ENCODE peak calls at places on chromosome 7, in nine cellular contexts. A is brain microvascular endothelial cell, W is psoas muscle, I is GM23338, Z is H7, P is SK-N-SH, Q is adrenal gland, T is fibroblast of lung, H is cardiac fibroblast. R is an unnamed sample.
A peak's percentile ranks its signal among the peaks of the same experiment; 100 is the strongest.

GRCh38 chr7:57071-57470 is 135.3 kb upstream of the FAM20C start:
- DNase-seq in H (no peak), Z (no peak), T (no peak), W (no peak), I (no peak), A (no peak), P (no peak), Q (no peak), R (no peak)

GRCh38 chr7:102439963-102440795 is 6.8 kb downstream of the ORAI2 start:
- DNase-seq in I (peak; percentile 60), Z (peak; percentile 73), T (peak; percentile 70), A (peak; percentile 84), H (peak; percentile 84), P (peak; percentile 40), W (peak; percentile 85), Q (peak; percentile 96), R (no peak)

GRCh38 chr7:2018786-2019692 is 213.7 kb downstream of the MAD1L1 start:
- DNase-seq in I (no peak), Z (peak; percentile 59), H (peak; percentile 68), T (peak; percentile 81), A (peak; percentile 54), Q (peak; percentile 84), W (peak; percentile 55), P (peak; percentile 43), R (no peak)

GRCh38 chr7:96388620-96389383 is 66.9 kb upstream of the SLC25A13 start:
- DNase-seq in H (peak; percentile 86), T (peak; percentile 67), Q (peak; percentile 38), Z (no peak), P (no peak), A (peak; percentile 82), I (peak; percentile 11), W (no peak), R (no peak)

GRCh38 chr7:39754326-39755120 is 131.2 kb downstream of the RALA start:
- DNase-seq in P (no peak), I (peak; percentile 47), Z (no peak), H (peak; percentile 59), W (no peak), Q (no peak), T (peak; percentile 70), A (peak; percentile 45), R (no peak)

GRCh38 chr7:38831262-38831661 is 77.7 kb downstream of the VPS41 start:
- DNase-seq in A (no peak), Z (no peak), Q (no peak), H (no peak), W (no peak), I (no peak), T (no peak), P (no peak), R (no peak)

GRCh38 chr7:115068220-115068619 is 146.3 kb downstream of the MDFIC start:
- DNase-seq in Q (no peak), A (no peak), I (no peak), P (no peak), H (no peak), Z (no peak), T (peak; percentile 39), W (no peak), R (no peak)

GRCh38 chr7:84700563-84701370 is 486.1 kb downstream of the SEMA3D start:
- DNase-seq in Q (no peak), P (no peak), I (no peak), H (peak; percentile 62), Z (no peak), T (peak; percentile 20), W (no peak), A (peak; percentile 17), R (no peak)

GRCh38 chr7:139541600-139542307 is 18.3 kb downstream of the CLEC2L start:
- DNase-seq in W (peak; percentile 41), Q (no peak), A (no peak), Z (peak; percentile 71), H (no peak), I (peak; percentile 27), P (peak; percentile 15), T (no peak), R (no peak)

GRCh38 chr7:30596721-30597120 is 2.0 kb downstream of the GARS1 start:
- DNase-seq in I (no peak), H (peak; percentile 52), A (no peak), P (no peak), T (peak; percentile 13), Z (no peak), Q (no peak), W (no peak), R (no peak)
- H3K4me3 ChIP-seq in I (peak overlapping the region; percentile 96), H (peak overlapping the region; percentile 92), A (peak overlapping the region; percentile 96), P (peak overlapping the region; percentile 93), T (peak overlapping the region; percentile 97), Z (peak overlapping the region; percentile 97), Q (no peak overlapping the region), W (peak overlapping the region; percentile 98), R (peak overlapping the region; percentile 70)

DNA sequence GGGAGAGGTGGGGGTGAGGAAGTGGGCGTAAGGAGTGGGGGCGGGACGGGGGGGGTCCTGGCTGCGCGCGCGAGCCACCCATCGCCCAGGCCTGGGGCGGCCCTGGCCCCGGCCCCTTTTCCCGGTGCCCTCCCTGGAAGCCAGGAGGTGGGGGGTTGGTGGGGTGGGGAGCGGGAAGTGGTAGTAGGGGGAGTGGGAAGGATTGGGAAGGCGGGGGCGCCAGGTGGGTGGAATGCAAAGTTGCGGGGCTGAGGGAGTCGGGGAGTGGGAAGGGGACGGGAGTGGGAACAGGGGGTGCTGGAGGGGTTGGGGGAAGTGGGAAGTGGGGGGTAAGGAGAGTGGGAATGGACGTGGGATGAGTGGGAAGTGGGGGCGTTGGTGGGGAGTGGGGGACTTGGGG is 369 bp upstream of the MMD2 start:
- DNase-seq in P (no peak), T (no peak), Z (peak; percentile 84), I (peak; percentile 63), Q (no peak), H (no peak), A (no peak), W (no peak), R (no peak)
- H3K4me3 ChIP-seq in P (no peak overlapping the region), T (no peak overlapping the region), Z (peak overlapping the region; percentile 16), I (peak overlapping the region; percentile 41), Q (no peak overlapping the region), H (no peak overlapping the region), A (no peak overlapping the region), W (peak overlapping the region; percentile 57), R (no peak overlapping the region)

DNA sequence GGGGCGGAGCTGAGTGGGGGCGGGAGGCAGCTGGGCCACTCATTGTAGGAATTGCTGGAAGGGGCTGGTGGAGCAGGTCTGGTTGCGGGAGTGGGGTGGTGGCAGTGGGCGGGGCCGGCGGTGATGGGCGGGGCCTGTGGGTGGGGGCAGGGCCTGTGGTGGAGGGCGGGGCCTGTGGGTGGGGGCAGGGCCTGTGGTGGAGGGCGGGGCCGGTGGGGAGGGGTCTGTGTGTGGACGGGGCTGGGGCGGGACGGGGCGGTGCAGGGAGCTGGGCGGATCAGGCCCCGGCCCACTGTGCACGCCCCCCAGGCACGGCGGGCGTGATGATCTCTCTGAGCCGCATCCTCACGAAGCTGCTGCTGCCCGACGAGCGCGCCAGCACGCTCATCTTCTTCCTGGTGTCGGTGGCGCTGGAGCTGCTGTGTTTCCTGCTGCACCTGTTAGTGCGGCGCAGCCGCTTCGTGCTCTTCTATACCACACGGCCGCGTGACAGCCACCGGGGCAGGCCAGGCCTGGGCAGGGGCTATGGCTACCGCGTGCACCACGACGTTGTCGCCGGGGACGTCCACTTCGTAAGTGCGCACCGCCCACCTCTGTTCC is 14.0 kb downstream of the SLC29A4 start:
- DNase-seq in Z (peak; percentile 100), W (no peak), T (no peak), I (peak; percentile 87), H (no peak), A (no peak), Q (no peak), P (peak; percentile 93), R (peak; percentile 88)
- H3K4me3 ChIP-seq in Z (peak overlapping the region; percentile 32), W (no peak overlapping the region), T (no peak overlapping the region), I (peak overlapping the region; percentile 51), H (no peak overlapping the region), A (no peak overlapping the region), Q (no peak overlapping the region), P (no peak overlapping the region), R (peak overlapping the region; percentile 59)

DNA sequence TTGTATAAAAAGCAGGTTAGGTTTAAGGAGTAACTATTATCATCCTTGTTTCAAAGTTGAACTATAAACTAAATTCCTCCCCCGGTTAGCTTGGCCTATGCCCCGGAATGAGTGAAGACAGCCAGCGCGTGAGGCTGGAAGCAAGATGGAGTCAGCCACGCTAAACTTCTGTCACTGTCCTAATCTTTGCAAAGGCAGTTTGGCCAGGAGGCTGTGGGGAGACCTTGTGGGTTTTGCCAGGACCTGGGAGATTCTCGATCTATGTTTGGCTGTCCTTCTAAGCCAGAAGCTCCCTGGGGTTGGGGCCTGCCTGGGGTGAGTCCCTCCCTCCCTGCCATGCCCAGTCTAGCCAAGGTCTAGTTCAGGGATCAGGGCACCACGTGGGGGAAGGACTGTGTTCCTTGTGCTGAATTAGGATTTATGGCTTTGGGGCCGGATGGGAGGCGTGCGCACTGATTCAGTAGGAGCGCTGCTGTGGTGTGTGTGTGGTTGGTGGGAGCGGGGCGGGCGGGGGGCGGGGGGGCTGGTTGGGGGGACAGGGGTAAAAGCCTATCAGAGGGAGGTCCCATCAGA is 872 bp upstream of the GTF2IRD1 start:
- DNase-seq in I (no peak), A (no peak), Z (peak; percentile 68), T (peak; percentile 81), Q (peak; percentile 92), P (peak; percentile 83), W (peak; percentile 51), H (no peak), R (no peak)
- H3K4me3 ChIP-seq in I (peak overlapping the region; percentile 72), A (peak overlapping the region; percentile 64), Z (peak overlapping the region; percentile 66), T (no peak overlapping the region), Q (no peak overlapping the region), P (peak overlapping the region; percentile 81), W (peak overlapping the region; percentile 11), H (peak overlapping the region; percentile 59), R (peak overlapping the region; percentile 46)

GRCh38 chr7:135499818-135500217 is 10.1 kb downstream of the CNOT4 start:
- DNase-seq in A (no peak), H (peak; percentile 18), P (no peak), I (no peak), T (peak; percentile 62), W (no peak), Q (no peak), Z (no peak), R (no peak)
- H3K4me3 ChIP-seq in A (no peak overlapping the region), H (no peak overlapping the region), P (no peak overlapping the region), I (no peak overlapping the region), T (no peak overlapping the region), W (no peak overlapping the region), Q (no peak overlapping the region), Z (no peak overlapping the region), R (no peak overlapping the region)

GRCh38 chr7:20454202-20454601 is 123.5 kb downstream of the ITGB8 start:
- DNase-seq in H (no peak), P (no peak), Q (no peak), A (no peak), I (no peak), W (no peak), T (no peak), Z (no peak), R (no peak)
- H3K4me3 ChIP-seq in H (no peak overlapping the region), P (no peak overlapping the region), Q (no peak overlapping the region), A (no peak overlapping the region), I (no peak overlapping the region), W (no peak overlapping the region), T (no peak overlapping the region), Z (no peak overlapping the region), R (no peak overlapping the region)

R was measured in Jurkat, Clone E6-1.